ENCODE peak calls at places on chromosomes 13 and 19, in ten cellular contexts. R is astrocyte of the cerebellum, Q is WTC11, G is HCT116, E is H9, V is heart right ventricle, S is GM12878, X is lung, A is fibroblast of lung, N is heart left ventricle. F is an unnamed sample.
A peak's percentile ranks its signal among the peaks of the same experiment; 100 is the strongest.

GRCh38 chr13:75726313-75726712 is 90.2 kb downstream of the LMO7 start:
- DNase-seq in N (no peak), E (no peak), V (no peak), Q (no peak), R (no peak), X (no peak), S (no peak), G (no peak), A (no peak), F (no peak)

GRCh38 chr19:32914879-32915278 is 45.3 kb upstream of the SLC7A9 start:
- DNase-seq in A (no peak), E (no peak), V (no peak), N (no peak), S (no peak), R (no peak), X (no peak), Q (no peak), G (no peak), F (no peak)

GRCh38 chr13:97318532-97318931 is 96.4 kb downstream of the MBNL2 start:
- DNase-seq in N (no peak), X (no peak), G (no peak), E (no peak), V (no peak), A (no peak), Q (no peak), S (no peak), R (no peak), F (no peak)

GRCh38 chr19:50537769-50538230 is 24.1 kb upstream of the ASPDH start:
- DNase-seq in G (peak; percentile 79), E (peak; percentile 97), S (no peak), V (peak; percentile 83), A (peak; percentile 62), R (peak; percentile 26), Q (peak; percentile 98), X (peak; percentile 62), N (peak; percentile 52), F (peak; percentile 84)

GRCh38 chr19:6459356-6460098 is at the start of gene SLC25A23:
- DNase-seq in V (peak; percentile 76), G (peak; percentile 61), X (peak; percentile 79), N (peak; percentile 62), R (peak; percentile 44), Q (peak; percentile 79), S (peak; percentile 40), A (peak; percentile 75), E (peak; percentile 86), F (peak; percentile 90)

GRCh38 chr13:111005808-111006494 is 91.1 kb upstream of the ANKRD10 start:
- DNase-seq in N (peak; percentile 78), G (no peak), R (no peak), X (no peak), Q (no peak), A (peak; percentile 31), V (peak; percentile 63), E (no peak), S (no peak), F (no peak)

GRCh38 chr13:72424059-72424458 is 303.4 kb downstream of the MZT1 start:
- DNase-seq in R (no peak), N (no peak), E (no peak), Q (no peak), A (no peak), S (no peak), V (no peak), G (no peak), X (no peak), F (no peak)

GRCh38 chr19:57559008-57559403 is 657 bp downstream of the ZNF550 start:
- DNase-seq in N (no peak), E (peak; percentile 30), Q (peak; percentile 18), S (no peak), V (peak; percentile 18), G (no peak), A (peak; percentile 18), R (no peak), X (no peak), F (peak; percentile 39)

GRCh38 chr19:10863107-10863700 is 8.1 kb upstream of the CARM1 start:
- DNase-seq in G (no peak), S (no peak), Q (no peak), X (no peak), R (peak; percentile 28), V (no peak), E (no peak), A (peak; percentile 58), N (no peak), F (no peak)

GRCh38 chr19:33484226-33484774 is 37.3 kb downstream of the PEPD start:
- DNase-seq in Q (no peak), S (no peak), E (no peak), A (no peak), X (no peak), N (no peak), G (no peak), R (no peak), V (no peak), F (no peak)

GRCh38 chr19:35479278-35479677 is 11.0 kb downstream of the KRTDAP start:
- DNase-seq in R (no peak), X (no peak), V (no peak), A (no peak), S (no peak), E (no peak), Q (no peak), N (no peak), G (no peak), F (no peak)

GRCh38 chr19:35471946-35472345 is 18.3 kb downstream of the KRTDAP start:
- DNase-seq in A (no peak), X (no peak), S (no peak), E (no peak), V (no peak), R (no peak), G (no peak), Q (no peak), N (no peak), F (no peak)

GRCh38 chr19:35478794-35479193 is 11.5 kb downstream of the KRTDAP start:
- DNase-seq in N (no peak), X (no peak), A (no peak), E (no peak), V (no peak), Q (no peak), R (no peak), G (no peak), S (no peak), F (no peak)

GRCh38 chr19:35474104-35474503 is 16.2 kb downstream of the KRTDAP start:
- DNase-seq in G (no peak), S (no peak), E (no peak), V (no peak), X (no peak), R (no peak), N (no peak), Q (no peak), A (no peak), F (no peak)

DNA sequence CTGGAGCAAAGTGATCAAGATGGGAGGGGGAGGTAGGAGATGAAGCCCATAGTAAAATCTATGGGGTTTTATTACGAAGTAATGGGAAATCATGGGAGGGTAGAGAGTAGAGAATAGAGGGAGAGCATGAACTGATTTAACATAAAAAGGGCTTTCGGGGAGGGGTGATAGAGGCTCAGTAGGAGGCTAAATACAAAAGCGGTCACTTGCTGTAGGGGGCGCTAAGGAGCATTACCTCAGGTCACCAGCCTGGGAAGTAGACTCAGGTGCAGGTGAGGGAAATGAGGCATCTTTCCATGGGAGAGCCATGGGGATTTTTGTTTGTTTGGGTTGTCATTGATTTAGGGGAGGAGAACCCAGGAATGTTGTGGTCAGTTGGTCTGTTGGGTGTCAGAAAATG is 14.1 kb downstream of the KRTDAP start:
- DNase-seq in X (no peak), R (no peak), Q (peak; percentile 77), E (peak; percentile 62), G (peak; percentile 16), A (no peak), S (no peak), N (no peak), V (no peak), F (no peak)
- TF ChIP-seq CTCF in X (no peak), R (peak; percentile 2), Q (peak; percentile 47), E (peak; percentile 78), G (peak; percentile 74), A (no peak), S (peak; percentile 30), N (no peak), V (no peak), F (no peak)

GRCh38 chr19:18586311-18586710 is 2.3 kb upstream of the REX1BD start:
- DNase-seq in G (no peak), A (no peak), E (no peak), S (no peak), X (no peak), R (no peak), V (no peak), N (no peak), Q (no peak), F (no peak)

GRCh38 chr19:18576383-18576782 is 4.7 kb downstream of the UBA52 start:
- DNase-seq in X (no peak), V (no peak), A (no peak), N (no peak), Q (no peak), G (no peak), R (no peak), E (no peak), S (no peak), F (no peak)

GRCh38 chr19:18577365-18577914 is 5.8 kb downstream of the UBA52 start:
- DNase-seq in V (no peak), N (no peak), G (no peak), R (no peak), E (no peak), X (no peak), S (no peak), A (no peak), Q (no peak), F (no peak)

GRCh38 chr19:18574691-18575291 is 3.1 kb downstream of the UBA52 start:
- DNase-seq in G (no peak), V (no peak), S (no peak), N (no peak), R (no peak), E (no peak), X (no peak), Q (no peak), A (no peak), F (no peak)

GRCh38 chr19:18580311-18580710 is 8.3 kb upstream of the REX1BD start:
- DNase-seq in X (no peak), G (no peak), N (no peak), R (no peak), Q (no peak), A (no peak), V (no peak), S (no peak), E (no peak), F (no peak)
- TF ChIP-seq CTCF in X (no peak), G (no peak), N (no peak), R (no peak), Q (no peak), A (no peak), V (no peak), S (no peak), E (no peak), F (no peak)

DNA sequence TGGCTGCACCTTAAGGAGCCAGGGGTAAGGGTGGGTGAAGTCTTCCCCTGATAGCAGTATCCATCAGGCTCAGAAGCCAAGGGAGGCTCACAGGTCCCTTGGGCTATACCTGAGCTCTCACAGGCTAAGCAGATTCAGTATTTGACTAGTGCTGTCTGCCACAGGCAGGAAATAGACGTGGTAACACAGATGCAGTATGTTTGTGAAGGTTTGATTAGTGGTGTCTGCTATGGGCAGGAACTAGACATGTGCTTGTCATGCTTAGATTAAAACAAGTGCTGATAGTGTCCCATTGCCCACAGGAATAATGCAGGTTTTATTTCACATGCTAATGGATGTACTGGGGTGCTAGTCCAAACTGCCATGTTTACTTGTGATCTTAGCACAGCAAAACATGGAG is 4.0 kb downstream of the SYT5 start:
- DNase-seq in S (no peak), G (no peak), N (no peak), Q (no peak), E (no peak), A (no peak), X (no peak), V (no peak), R (no peak), F (no peak)
- TF ChIP-seq CTCF in S (no peak), G (no peak), N (no peak), Q (no peak), E (no peak), A (no peak), X (no peak), V (no peak), R (no peak), F (no peak)

GRCh38 chr13:23899555-23899954 is 2.3 kb upstream of the C1QTNF9B start:
- DNase-seq in R (peak; percentile 37), A (peak; percentile 52), V (no peak), E (no peak), G (no peak), S (no peak), Q (no peak), X (no peak), N (no peak), F (no peak)
- TF ChIP-seq CTCF in R (peak; percentile 73), A (peak; percentile 63), V (peak; percentile 77), E (peak; percentile 63), G (peak; percentile 70), S (peak; percentile 53), Q (peak; percentile 34), X (peak; percentile 47), N (peak; percentile 75), F (peak; percentile 62)

F was measured in GM10248.